ENCODE peak calls at places on chromosomes 5 and 9, in eight cellular contexts. N, U, E, H, I, B, M and Y are unnamed samples.
A peak's percentile ranks its signal among the peaks of the same experiment; 100 is the strongest.

GRCh38 chr5:109242518-109242917 is 167.3 kb downstream of the PJA2 start:
- DNase-seq in N (no peak), U (no peak), E (no peak), H (no peak), I (no peak), B (no peak), M (no peak), Y (no peak)

GRCh38 chr9:16679327-16679821 is 191.1 kb downstream of the BNC2 start:
- DNase-seq in N (no peak), U (no peak), E (no peak), H (no peak), I (no peak), B (no peak), M (no peak), Y (no peak)

GRCh38 chr5:17748196-17748595 is 113.9 kb downstream of the TAF11L14 start:
- DNase-seq in N (no peak), U (no peak), E (no peak), H (no peak), I (no peak), B (no peak), M (no peak), Y (no peak)

GRCh38 chr5:157442989-157443619 is 16.9 kb upstream of the NIPAL4 start:
- DNase-seq in N (no peak), U (no peak), E (no peak), H (no peak), I (no peak), B (no peak), M (no peak), Y (no peak)

GRCh38 chr5:64505769-64506566 is at the start of gene RGS7BP:
- DNase-seq in N (peak; percentile 18), U (peak; percentile 59), E (no peak), H (no peak), I (peak; percentile 61), B (no peak), M (peak; percentile 63), Y (no peak)

GRCh38 chr9:92279302-92279701 is 14.2 kb downstream of the IARS1 start:
- DNase-seq in N (no peak), U (no peak), E (no peak), H (no peak), I (no peak), B (no peak), M (no peak), Y (no peak)

GRCh38 chr5:52702877-52703276 is 84.8 kb upstream of the ITGA1 start:
- DNase-seq in N (no peak), U (no peak), E (no peak), H (no peak), I (no peak), B (no peak), M (no peak), Y (no peak)

GRCh38 chr5:133669472-133669871 is 57.1 kb upstream of the FSTL4 start:
- DNase-seq in N (no peak), U (no peak), E (no peak), H (no peak), I (no peak), B (no peak), M (no peak), Y (no peak)

GRCh38 chr5:58458851-58459275 is 1.0 kb downstream of the PLK2 start:
- DNase-seq in N (no peak), U (no peak), E (no peak), H (no peak), I (no peak), B (peak; percentile 55), M (no peak), Y (no peak)

GRCh38 chr9:71646131-71646530 is 122.2 kb downstream of the CEMIP2 start:
- DNase-seq in N (no peak), U (no peak), E (no peak), H (no peak), I (no peak), B (no peak), M (no peak), Y (no peak)

GRCh38 chr9:134327671-134328231 is 1.5 kb downstream of the RXRA start:
- DNase-seq in N (no peak), U (no peak), E (no peak), H (no peak), I (no peak), B (no peak), M (peak; percentile 31), Y (no peak)

GRCh38 chr9:134328841-134329575 is 2.8 kb downstream of the RXRA start:
- DNase-seq in N (peak; percentile 61), U (peak; percentile 71), E (no peak), H (no peak), I (peak; percentile 78), B (no peak), M (peak; percentile 72), Y (no peak)

GRCh38 chr9:134329576-134329855 is 3.3 kb downstream of the RXRA start:
- DNase-seq in N (no peak), U (no peak), E (no peak), H (no peak), I (no peak), B (no peak), M (peak; percentile 48), Y (no peak)

GRCh38 chr9:134326754-134327526 is 685 bp downstream of the RXRA start:
- DNase-seq in N (no peak), U (no peak), E (no peak), H (peak; percentile 92), I (no peak), B (no peak), M (peak; percentile 63), Y (no peak)

DNA sequence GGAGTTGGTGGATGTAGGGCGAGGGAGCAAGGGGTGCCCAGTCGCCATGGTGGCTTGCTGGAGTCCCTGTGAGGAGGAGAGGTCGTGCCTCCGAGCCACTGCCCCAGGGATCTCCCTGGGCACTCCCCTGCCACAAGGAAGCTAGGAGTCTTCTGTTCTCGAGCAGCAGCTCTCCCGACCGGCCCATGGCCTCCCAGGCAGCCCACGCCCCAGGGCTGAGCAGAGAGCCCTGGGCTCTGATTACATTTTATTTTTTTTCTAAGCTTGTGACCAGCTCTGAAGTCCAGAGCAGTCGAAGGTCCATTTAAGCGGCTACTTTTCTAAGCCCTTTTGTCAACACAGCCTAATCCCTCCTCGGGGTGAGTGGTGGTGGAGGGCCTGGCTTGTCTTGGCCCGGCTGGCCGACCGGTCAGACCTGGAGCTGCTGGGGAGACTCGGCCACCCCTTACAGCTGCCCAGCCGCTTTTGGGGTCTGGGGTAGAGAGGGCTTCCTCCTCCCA is 2.1 kb downstream of the RXRA start:
- DNase-seq in N (no peak), U (no peak), E (no peak), H (no peak), I (no peak), B (no peak), M (peak; percentile 44), Y (no peak)
- TF ChIP-seq POLR2A in N (no peak), U (no peak), E (no peak), H (no peak), I (no peak), B (no peak), M (no peak), Y (no peak)

DNA sequence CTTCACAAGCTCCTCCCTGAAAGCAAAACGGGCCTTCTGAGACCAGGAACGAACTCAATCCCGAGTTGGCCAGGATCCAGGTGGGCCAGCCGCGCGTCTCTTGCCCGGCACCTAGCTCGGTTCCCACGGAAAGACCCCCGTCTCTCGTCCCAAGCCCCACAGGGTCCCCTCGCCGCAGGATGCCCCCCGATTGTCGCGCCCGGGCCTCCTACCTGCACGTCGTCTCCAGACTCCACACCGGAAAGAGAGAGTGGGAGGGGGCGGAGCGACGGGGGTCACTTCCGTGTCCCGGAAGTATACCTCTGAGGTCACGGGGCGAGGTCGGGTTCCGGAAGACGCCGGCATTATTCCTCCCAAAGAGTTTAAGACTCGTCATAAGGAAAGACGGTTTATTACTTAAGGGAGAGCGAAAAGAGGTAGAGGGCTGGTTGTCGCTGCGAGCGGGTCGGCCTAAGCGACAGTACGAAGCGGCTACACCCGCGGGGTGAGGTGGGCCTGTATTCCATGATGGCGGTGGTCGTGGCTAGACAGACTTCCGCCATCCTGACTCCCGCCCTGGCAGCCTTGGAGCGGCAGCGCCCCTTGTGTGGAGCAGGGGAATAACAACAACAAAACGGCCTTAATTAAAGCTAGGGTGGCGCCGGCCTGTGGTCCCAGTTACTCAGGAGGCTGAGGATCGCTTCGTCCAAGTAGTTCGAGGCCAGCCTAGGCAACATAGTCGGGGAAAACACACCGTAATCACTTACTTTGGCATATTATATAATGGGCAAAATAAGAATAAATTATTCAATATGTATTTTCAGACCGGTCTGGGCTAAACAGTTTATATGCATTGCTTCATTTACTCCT is at the start of gene RPS14:
- DNase-seq in N (peak; percentile 94), U (peak; percentile 95), E (peak; percentile 98), H (peak; percentile 85), I (peak; percentile 96), B (peak; percentile 89), M (peak; percentile 95), Y (peak; percentile 93)
- TF ChIP-seq POLR2A in N (peak; percentile 57), U (peak; percentile 83), E (peak; percentile 84), H (peak; percentile 70), I (peak; percentile 30), B (peak; percentile 77), M (peak; percentile 71), Y (peak; percentile 98)

GRCh38 chr9:28155671-28156070 is 582.4 kb upstream of the C9orf72 start:
- DNase-seq in N (no peak), U (no peak), E (no peak), H (no peak), I (no peak), B (no peak), M (no peak), Y (no peak)

GRCh38 chr9:28163619-28164018 is 590.3 kb upstream of the C9orf72 start:
- DNase-seq in N (no peak), U (no peak), E (no peak), H (no peak), I (no peak), B (no peak), M (no peak), Y (no peak)

GRCh38 chr9:28155067-28155466 is 581.8 kb upstream of the C9orf72 start:
- DNase-seq in N (no peak), U (no peak), E (no peak), H (no peak), I (no peak), B (no peak), M (peak; percentile 23), Y (no peak)

GRCh38 chr9:28158451-28158850 is 585.2 kb upstream of the C9orf72 start:
- DNase-seq in N (no peak), U (no peak), E (no peak), H (no peak), I (no peak), B (no peak), M (no peak), Y (no peak)
- TF ChIP-seq POLR2A in N (no peak), U (no peak), E (no peak), H (no peak), I (no peak), B (no peak), M (no peak), Y (no peak)

GRCh38 chr9:101446732-101447131 is 11.2 kb upstream of the ALDOB start:
- DNase-seq in N (no peak), U (no peak), E (no peak), H (no peak), I (no peak), B (no peak), M (no peak), Y (no peak)

GRCh38 chr9:101442248-101443136 is 6.9 kb upstream of the ALDOB start:
- DNase-seq in N (no peak), U (no peak), E (no peak), H (no peak), I (no peak), B (no peak), M (no peak), Y (no peak)

GRCh38 chr9:101440714-101441230 is 5.2 kb upstream of the ALDOB start:
- DNase-seq in N (no peak), U (no peak), E (no peak), H (no peak), I (no peak), B (no peak), M (no peak), Y (no peak)

GRCh38 chr9:101445353-101446029 is 9.9 kb upstream of the ALDOB start:
- DNase-seq in N (no peak), U (no peak), E (no peak), H (no peak), I (no peak), B (no peak), M (no peak), Y (no peak)

GRCh38 chr9:101443358-101443757 is 7.8 kb upstream of the ALDOB start:
- DNase-seq in N (no peak), U (no peak), E (no peak), H (no peak), I (peak; percentile 32), B (no peak), M (no peak), Y (no peak)
- TF ChIP-seq POLR2A in N (no peak), U (no peak), E (no peak), H (no peak), I (no peak), B (no peak), M (no peak), Y (no peak)